ENCODE peak calls at places on chromosomes 6 and 20, in ten cellular contexts. Q is A549, E is ovary, W is K562, B is uterus, P is spleen, Z is testis, U is HCT116, V is heart left ventricle, F is stomach. C is an unnamed sample.

GRCh38 chr20:34708621-34709043 is 4.5 kb downstream of the TP53INP2 start:
- DNase-seq in W (peak), B (peak), V (peak), F (peak), E (peak), P (peak), U (no peak), Q (peak), Z (peak), C (no peak)

GRCh38 chr6:108455688-108456087 is 105.0 kb upstream of the FOXO3 start:
- DNase-seq in Z (no peak), U (no peak), B (no peak), V (no peak), W (no peak), E (no peak), F (no peak), P (no peak), Q (no peak), C (no peak)

GRCh38 chr20:38250607-38251006 is 9.9 kb downstream of the KIAA1755 start:
- DNase-seq in E (no peak), W (no peak), Z (no peak), F (no peak), V (no peak), B (no peak), Q (no peak), U (no peak), P (peak), C (no peak)

GRCh38 chr6:100470721-100471120 is 6.0 kb upstream of the SIM1 start:
- DNase-seq in Z (no peak), E (no peak), B (no peak), U (no peak), V (no peak), Q (no peak), W (no peak), F (no peak), P (no peak), C (no peak)

GRCh38 chr20:38952153-38952552 is 10.0 kb upstream of the DHX35 start:
- DNase-seq in Q (no peak), U (no peak), F (no peak), B (no peak), W (no peak), Z (no peak), V (no peak), E (no peak), P (no peak), C (no peak)

GRCh38 chr6:93644611-93645010 is 225.3 kb upstream of the EPHA7 start:
- DNase-seq in V (no peak), B (no peak), U (no peak), F (no peak), W (no peak), Q (no peak), E (no peak), P (no peak), Z (no peak), C (no peak)

GRCh38 chr20:53872081-53872541 is 198.3 kb downstream of the BCAS1 start:
- DNase-seq in P (no peak), W (no peak), Z (no peak), F (no peak), Q (no peak), V (no peak), E (no peak), B (no peak), U (no peak), C (no peak)

GRCh38 chr20:5586720-5587119 is 163.5 kb upstream of the SHLD1 start:
- DNase-seq in P (no peak), W (no peak), V (no peak), E (no peak), Z (no peak), B (no peak), Q (no peak), F (no peak), U (no peak), C (no peak)

GRCh38 chr20:64188071-64188470 is 23.8 kb downstream of the MYT1 start:
- DNase-seq in F (no peak), V (no peak), Z (no peak), W (no peak), U (no peak), B (no peak), E (no peak), Q (no peak), P (no peak), C (no peak)

GRCh38 chr20:36407196-36407733 is 101.1 kb downstream of the DLGAP4 start:
- DNase-seq in P (no peak), E (no peak), U (no peak), V (no peak), Q (no peak), F (no peak), Z (no peak), W (no peak), B (no peak), C (no peak)

GRCh38 chr20:22248052-22248667 is 336.2 kb downstream of the FOXA2 start:
- DNase-seq in W (no peak), Z (peak), U (no peak), P (no peak), Q (peak), F (no peak), B (no peak), E (no peak), V (no peak), C (no peak)

GRCh38 chr6:150632785-150633465 is 33.2 kb downstream of the PLEKHG1 start:
- DNase-seq in W (no peak), V (no peak), E (no peak), Q (no peak), P (no peak), U (no peak), Z (no peak), F (no peak), B (no peak), C (no peak)

GRCh38 chr6:14706378-14706929 is 539.4 kb upstream of the JARID2 start:
- DNase-seq in E (peak), V (peak), U (peak), P (no peak), Z (no peak), Q (no peak), F (no peak), W (peak), B (peak), C (no peak)

GRCh38 chr20:4961746-4962145 is 39.6 kb downstream of the SLC23A2 start:
- DNase-seq in E (no peak), P (no peak), B (no peak), V (no peak), Q (no peak), Z (no peak), U (no peak), F (no peak), W (no peak), C (no peak)

GRCh38 chr20:1371830-1372539 is 20.9 kb downstream of the FKBP1A start:
- DNase-seq in U (no peak), E (no peak), Z (no peak), P (no peak), F (no peak), V (no peak), B (no peak), Q (no peak), W (no peak), C (no peak)

GRCh38 chr6:106050538-106050937 is 35.6 kb upstream of the PRDM1 start:
- DNase-seq in Z (no peak), V (no peak), Q (no peak), W (no peak), U (no peak), B (no peak), P (no peak), F (no peak), E (no peak), C (no peak)

GRCh38 chr6:80183019-80183418 is 76.5 kb downstream of the BCKDHB start:
- DNase-seq in Z (no peak), U (no peak), P (no peak), W (no peak), B (no peak), E (no peak), V (no peak), F (no peak), Q (no peak), C (no peak)

GRCh38 chr6:1615651-1616420 is 6.1 kb downstream of the FOXC1 start:
- DNase-seq in P (no peak), F (no peak), Q (no peak), W (no peak), B (no peak), U (no peak), Z (no peak), E (no peak), V (no peak), C (no peak)

DNA sequence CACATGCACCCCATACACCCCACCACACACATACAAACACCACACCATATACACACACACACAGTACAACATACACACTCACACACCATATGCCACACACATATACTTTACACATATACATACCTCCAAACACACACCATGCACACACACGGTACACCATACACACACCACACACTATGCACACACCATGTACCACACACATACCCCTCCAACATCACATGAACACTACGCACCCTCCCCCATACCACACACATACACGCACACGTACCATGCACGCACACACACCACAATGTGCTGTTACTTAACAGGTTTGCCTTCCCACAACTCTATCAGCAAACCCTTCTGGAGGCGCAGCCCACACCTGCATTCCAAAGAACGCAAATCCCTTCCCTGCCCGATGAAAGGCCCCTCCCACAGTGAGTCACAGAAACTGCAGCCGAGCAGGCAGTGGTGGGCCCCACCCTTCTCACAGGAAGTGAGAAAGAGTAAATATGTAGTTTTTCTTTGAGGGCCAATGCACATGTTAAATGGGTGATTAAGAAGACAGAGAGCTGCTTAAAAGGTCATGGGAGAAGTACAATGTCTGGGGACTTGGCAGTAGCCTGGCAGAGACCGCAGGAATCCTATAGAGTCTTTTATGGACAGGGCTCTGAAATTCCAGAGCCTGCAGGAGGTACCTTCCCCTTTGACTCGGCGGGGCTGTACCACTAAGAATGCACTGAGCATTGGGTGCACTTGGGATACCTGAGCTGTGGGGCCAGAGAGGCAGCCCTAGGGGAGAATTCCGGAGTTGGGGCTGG is 34.1 kb upstream of the EZR start:
- DNase-seq in P (peak), Q (peak), B (peak), V (no peak), U (peak), W (peak), E (peak), F (peak), Z (peak), C (no peak)
- H3K27ac ChIP-seq in P (peak), Q (peak), B (no peak), V (no peak), U (peak), W (peak), E (no peak), F (peak), Z (no peak), C (peak)

GRCh38 chr20:45971675-45972499 is at the start of gene ZNF335:
- DNase-seq in B (peak), V (peak), U (peak), Q (peak), E (peak), P (peak), W (peak), Z (peak), F (peak), C (peak)
- TF ChIP-seq POLR2A in B (peak), V (no peak), U (no peak), Q (peak), E (peak), P (peak), W (peak), Z (peak), F (peak), C (no peak)

DNA sequence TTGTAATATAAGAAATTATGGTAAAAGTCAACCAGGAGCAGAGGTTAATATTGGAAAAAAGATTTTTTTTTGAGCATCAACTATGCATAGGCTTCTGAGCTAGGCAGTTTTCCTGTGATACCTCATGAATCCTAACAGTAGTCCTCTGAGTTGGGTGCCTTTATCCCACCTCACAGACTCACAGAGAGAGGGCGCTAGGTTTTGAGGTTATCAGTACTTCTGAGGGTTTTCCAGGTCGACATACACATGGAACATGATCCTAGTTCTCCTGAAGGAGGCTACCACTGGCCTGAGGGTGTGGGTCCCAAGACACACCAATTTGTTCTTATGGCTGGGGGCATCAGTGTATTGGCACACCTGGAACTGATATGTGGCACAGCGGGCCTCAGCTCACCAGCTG is 358.8 kb upstream of the JAG1 start:
- DNase-seq in F (no peak), E (no peak), U (no peak), Z (no peak), W (no peak), V (no peak), B (no peak), P (no peak), Q (no peak), C (no peak)
- H3K27ac ChIP-seq in F (no peak), E (no peak), U (no peak), Z (no peak), W (no peak), V (no peak), B (no peak), P (no peak), Q (no peak), C (no peak)

GRCh38 chr6:34248727-34249468 is at the start of gene SMIM29:
- DNase-seq in W (peak), F (peak), B (peak), U (peak), V (peak), Z (peak), E (peak), Q (peak), P (peak), C (peak)
- TF ChIP-seq POLR2A in W (peak), F (peak), B (peak), U (no peak), V (peak), Z (no peak), E (peak), Q (peak), P (no peak), C (peak)

DNA sequence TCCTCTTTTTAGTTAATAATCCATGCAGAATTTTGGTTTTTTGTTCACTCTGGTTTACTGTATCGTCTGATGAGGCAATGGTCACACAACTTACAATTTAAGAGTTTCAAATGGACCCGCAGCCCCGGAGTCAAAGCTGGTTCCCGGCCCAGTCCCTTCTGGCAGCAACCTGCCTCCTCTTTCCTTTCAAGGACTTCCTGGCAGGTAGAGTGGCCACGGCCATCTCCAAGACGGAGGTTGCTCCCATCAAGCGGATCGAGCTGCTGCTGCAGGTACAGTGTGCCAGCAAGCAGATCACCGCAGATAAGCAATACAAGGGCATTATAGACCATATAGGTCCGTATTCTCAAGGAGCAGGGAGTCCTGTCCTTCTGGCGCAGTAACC is 218.2 kb downstream of the GJA1 start:
- DNase-seq in U (no peak), Z (no peak), V (no peak), P (no peak), Q (no peak), B (no peak), W (no peak), E (no peak), F (no peak), C (no peak)
- H3K27ac ChIP-seq in U (no peak), Z (no peak), V (peak), P (no peak), Q (no peak), B (peak), W (no peak), E (no peak), F (peak), C (no peak)

GRCh38 chr6:44247338-44248302 is 719 bp downstream of the HSP90AB1 start:
- DNase-seq in V (peak), F (peak), B (peak), P (peak), Q (no peak), U (no peak), Z (peak), E (peak), W (peak), C (peak)
- TF ChIP-seq POLR2A in V (no peak), F (no peak), B (peak), P (no peak), Q (peak), U (no peak), Z (no peak), E (peak), W (no peak), C (no peak)

DNA sequence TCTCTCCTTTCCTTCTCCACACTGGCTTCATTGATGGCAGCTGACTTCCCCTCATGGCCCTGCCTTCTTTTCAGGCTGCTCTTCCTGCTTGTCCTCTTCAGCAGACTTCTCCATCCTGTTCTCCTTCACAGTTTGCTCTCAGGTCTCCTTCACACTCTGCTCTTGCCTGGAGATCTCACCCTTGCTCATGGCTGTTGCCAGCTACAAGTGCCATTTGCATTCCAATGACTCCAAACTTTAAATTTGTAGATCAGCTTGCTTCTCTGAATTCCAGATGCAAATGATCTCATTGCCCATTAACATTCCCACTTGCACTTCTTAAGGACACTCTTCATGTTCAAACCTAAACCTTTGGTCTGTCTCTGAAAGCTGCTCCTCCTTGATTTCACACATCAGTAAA is 343.0 kb downstream of the QKI start:
- DNase-seq in Q (no peak), B (no peak), F (no peak), Z (no peak), E (no peak), U (no peak), W (no peak), V (no peak), P (no peak), C (no peak)
- H3K27ac ChIP-seq in Q (no peak), B (no peak), F (no peak), Z (no peak), E (no peak), U (no peak), W (no peak), V (no peak), P (no peak), C (no peak)

C was measured in suprapubic skin.